ENCODE peak calls at places on chromosomes 13 and 19, in nine cellular contexts. One of them, this sample, is unnamed.

GRCh38 chr19:15378529-15379082 is 981 bp downstream of the AKAP8 start:
- DNase-seq in activated T-cell treated with anti-CD3 and anti-CD28 coated beads for 48 hours: peak; percentile 45
- DNase-seq in left cardiac atrium: no peak
- DNase-seq in activated CD8-positive, alpha-beta T cell treated with anti-CD3 and anti-CD28 coated beads for 36 hours: peak; percentile 70
- DNase-seq in fibroblast of the conjunctiva: no peak
- DNase-seq in cardiac muscle cell: peak; percentile 63
- DNase-seq in NCI-H187: no peak
- DNase-seq in activated B cell treated with CpG ODN at 0.5 μM for 24 hours: no peak
- DNase-seq in Caco-2: no peak
- DNase-seq in this sample: no peak

GRCh38 chr13:20847298-20847697 is 55.2 kb downstream of the XPO4 start:
- DNase-seq in activated T-cell treated with anti-CD3 and anti-CD28 coated beads for 48 hours: no peak
- DNase-seq in left cardiac atrium: no peak
- DNase-seq in activated CD8-positive, alpha-beta T cell treated with anti-CD3 and anti-CD28 coated beads for 36 hours: no peak
- DNase-seq in fibroblast of the conjunctiva: no peak
- DNase-seq in cardiac muscle cell: peak; percentile 48
- DNase-seq in NCI-H187: no peak
- DNase-seq in activated B cell treated with CpG ODN at 0.5 μM for 24 hours: no peak
- DNase-seq in Caco-2: no peak
- DNase-seq in this sample: no peak

GRCh38 chr13:45916036-45916435 is 64.5 kb upstream of the SIAH3 start:
- DNase-seq in activated T-cell treated with anti-CD3 and anti-CD28 coated beads for 48 hours: no peak
- DNase-seq in left cardiac atrium: no peak
- DNase-seq in activated CD8-positive, alpha-beta T cell treated with anti-CD3 and anti-CD28 coated beads for 36 hours: no peak
- DNase-seq in fibroblast of the conjunctiva: no peak
- DNase-seq in cardiac muscle cell: no peak
- DNase-seq in NCI-H187: no peak
- DNase-seq in activated B cell treated with CpG ODN at 0.5 μM for 24 hours: no peak
- DNase-seq in Caco-2: no peak
- DNase-seq in this sample: no peak

GRCh38 chr19:58395220-58395978 is at the start of gene RNF225:
- DNase-seq in activated T-cell treated with anti-CD3 and anti-CD28 coated beads for 48 hours: no peak
- DNase-seq in left cardiac atrium: no peak
- DNase-seq in activated CD8-positive, alpha-beta T cell treated with anti-CD3 and anti-CD28 coated beads for 36 hours: no peak
- DNase-seq in fibroblast of the conjunctiva: no peak
- DNase-seq in cardiac muscle cell: no peak
- DNase-seq in NCI-H187: no peak
- DNase-seq in activated B cell treated with CpG ODN at 0.5 μM for 24 hours: no peak
- DNase-seq in Caco-2: peak; percentile 77
- DNase-seq in this sample: no peak

GRCh38 chr13:20550799-20551198 is 16.2 kb upstream of the IFT88 start:
- DNase-seq in activated T-cell treated with anti-CD3 and anti-CD28 coated beads for 48 hours: no peak
- DNase-seq in left cardiac atrium: no peak
- DNase-seq in activated CD8-positive, alpha-beta T cell treated with anti-CD3 and anti-CD28 coated beads for 36 hours: no peak
- DNase-seq in fibroblast of the conjunctiva: no peak
- DNase-seq in cardiac muscle cell: peak; percentile 33
- DNase-seq in NCI-H187: no peak
- DNase-seq in activated B cell treated with CpG ODN at 0.5 μM for 24 hours: no peak
- DNase-seq in Caco-2: no peak
- DNase-seq in this sample: no peak

GRCh38 chr13:50275392-50276063 is 260.3 kb downstream of the KCNRG start:
- DNase-seq in activated T-cell treated with anti-CD3 and anti-CD28 coated beads for 48 hours: no peak
- DNase-seq in left cardiac atrium: no peak
- DNase-seq in activated CD8-positive, alpha-beta T cell treated with anti-CD3 and anti-CD28 coated beads for 36 hours: peak; percentile 5
- DNase-seq in fibroblast of the conjunctiva: no peak
- DNase-seq in cardiac muscle cell: no peak
- DNase-seq in NCI-H187: no peak
- DNase-seq in activated B cell treated with CpG ODN at 0.5 μM for 24 hours: no peak
- DNase-seq in Caco-2: no peak
- DNase-seq in this sample: no peak

GRCh38 chr19:56137405-56137804 is 3.7 kb upstream of the ZNF444 start:
- DNase-seq in activated T-cell treated with anti-CD3 and anti-CD28 coated beads for 48 hours: no peak
- DNase-seq in left cardiac atrium: no peak
- DNase-seq in activated CD8-positive, alpha-beta T cell treated with anti-CD3 and anti-CD28 coated beads for 36 hours: no peak
- DNase-seq in fibroblast of the conjunctiva: no peak
- DNase-seq in cardiac muscle cell: no peak
- DNase-seq in NCI-H187: no peak
- DNase-seq in activated B cell treated with CpG ODN at 0.5 μM for 24 hours: no peak
- DNase-seq in Caco-2: no peak
- DNase-seq in this sample: no peak

GRCh38 chr13:34733720-34734119 is 208.3 kb upstream of the NBEA start:
- DNase-seq in activated T-cell treated with anti-CD3 and anti-CD28 coated beads for 48 hours: no peak
- DNase-seq in left cardiac atrium: no peak
- DNase-seq in activated CD8-positive, alpha-beta T cell treated with anti-CD3 and anti-CD28 coated beads for 36 hours: no peak
- DNase-seq in fibroblast of the conjunctiva: peak; percentile 26
- DNase-seq in cardiac muscle cell: peak; percentile 89
- DNase-seq in NCI-H187: no peak
- DNase-seq in activated B cell treated with CpG ODN at 0.5 μM for 24 hours: no peak
- DNase-seq in Caco-2: no peak
- DNase-seq in this sample: no peak

GRCh38 chr19:29105629-29106352 is 107.2 kb downstream of the UQCRFS1 start:
- DNase-seq in activated T-cell treated with anti-CD3 and anti-CD28 coated beads for 48 hours: no peak
- DNase-seq in left cardiac atrium: no peak
- DNase-seq in activated CD8-positive, alpha-beta T cell treated with anti-CD3 and anti-CD28 coated beads for 36 hours: no peak
- DNase-seq in fibroblast of the conjunctiva: no peak
- DNase-seq in cardiac muscle cell: no peak
- DNase-seq in NCI-H187: no peak
- DNase-seq in activated B cell treated with CpG ODN at 0.5 μM for 24 hours: no peak
- DNase-seq in Caco-2: no peak
- DNase-seq in this sample: no peak

GRCh38 chr13:78121459-78122348 is 203.1 kb upstream of the EDNRB start:
- DNase-seq in activated T-cell treated with anti-CD3 and anti-CD28 coated beads for 48 hours: peak; percentile 6
- DNase-seq in left cardiac atrium: peak; percentile 53
- DNase-seq in activated CD8-positive, alpha-beta T cell treated with anti-CD3 and anti-CD28 coated beads for 36 hours: peak; percentile 63
- DNase-seq in fibroblast of the conjunctiva: peak; percentile 51
- DNase-seq in cardiac muscle cell: peak; percentile 81
- DNase-seq in NCI-H187: peak; percentile 29
- DNase-seq in activated B cell treated with CpG ODN at 0.5 μM for 24 hours: no peak
- DNase-seq in Caco-2: peak; percentile 42
- DNase-seq in this sample: no peak

GRCh38 chr13:24698686-24699085 is 18.5 kb downstream of the ATP12A start:
- DNase-seq in activated T-cell treated with anti-CD3 and anti-CD28 coated beads for 48 hours: no peak
- DNase-seq in left cardiac atrium: no peak
- DNase-seq in activated CD8-positive, alpha-beta T cell treated with anti-CD3 and anti-CD28 coated beads for 36 hours: no peak
- DNase-seq in fibroblast of the conjunctiva: no peak
- DNase-seq in cardiac muscle cell: no peak
- DNase-seq in NCI-H187: no peak
- DNase-seq in activated B cell treated with CpG ODN at 0.5 μM for 24 hours: no peak
- DNase-seq in Caco-2: no peak
- DNase-seq in this sample: no peak

GRCh38 chr19:2699413-2700142 is 2.9 kb downstream of the GNG7 start:
- DNase-seq in activated T-cell treated with anti-CD3 and anti-CD28 coated beads for 48 hours: no peak
- DNase-seq in left cardiac atrium: no peak
- DNase-seq in activated CD8-positive, alpha-beta T cell treated with anti-CD3 and anti-CD28 coated beads for 36 hours: no peak
- DNase-seq in fibroblast of the conjunctiva: no peak
- DNase-seq in cardiac muscle cell: no peak
- DNase-seq in NCI-H187: no peak
- DNase-seq in activated B cell treated with CpG ODN at 0.5 μM for 24 hours: no peak
- DNase-seq in Caco-2: no peak
- DNase-seq in this sample: no peak

GRCh38 chr19:48551437-48552302 is at the start of gene SULT2B1:
- DNase-seq in activated T-cell treated with anti-CD3 and anti-CD28 coated beads for 48 hours: no peak
- DNase-seq in left cardiac atrium: no peak
- DNase-seq in activated CD8-positive, alpha-beta T cell treated with anti-CD3 and anti-CD28 coated beads for 36 hours: no peak
- DNase-seq in fibroblast of the conjunctiva: no peak
- DNase-seq in cardiac muscle cell: no peak
- DNase-seq in NCI-H187: peak; percentile 75
- DNase-seq in activated B cell treated with CpG ODN at 0.5 μM for 24 hours: no peak
- DNase-seq in Caco-2: no peak
- DNase-seq in this sample: no peak

GRCh38 chr19:17138937-17139598 is 63.5 kb downstream of the MYO9B start:
- DNase-seq in activated T-cell treated with anti-CD3 and anti-CD28 coated beads for 48 hours: no peak
- DNase-seq in left cardiac atrium: peak; percentile 68
- DNase-seq in activated CD8-positive, alpha-beta T cell treated with anti-CD3 and anti-CD28 coated beads for 36 hours: no peak
- DNase-seq in fibroblast of the conjunctiva: no peak
- DNase-seq in cardiac muscle cell: no peak
- DNase-seq in NCI-H187: no peak
- DNase-seq in activated B cell treated with CpG ODN at 0.5 μM for 24 hours: no peak
- DNase-seq in Caco-2: no peak
- DNase-seq in this sample: no peak